ENCODE peak calls at places on chromosome 19, in nine cellular contexts. I, D, Z, B, W, S, K, G and T are unnamed samples.

GRCh38 chr19:42279148-42279901 is 10.3 kb downstream of the CIC start:
- DNase-seq in I (peak; percentile 72), W (no peak), K (no peak), D (no peak), B (no peak), Z (no peak), S (no peak), G (no peak), T (no peak)

GRCh38 chr19:53545271-53546065 is 7.5 kb downstream of the ZNF331 start:
- DNase-seq in Z (no peak), W (no peak), G (no peak), S (peak; percentile 80), K (no peak), B (no peak), I (no peak), D (no peak), T (no peak)

GRCh38 chr19:53903055-53903680 is 5.9 kb upstream of the CACNG7 start:
- DNase-seq in K (no peak), S (peak; percentile 30), W (no peak), I (no peak), B (no peak), D (no peak), G (no peak), Z (peak; percentile 52), T (no peak)

GRCh38 chr19:51600940-51601575 is 29.1 kb downstream of the SIGLEC5 start:
- DNase-seq in G (no peak), Z (no peak), D (no peak), S (no peak), B (no peak), W (no peak), I (no peak), K (no peak), T (no peak)

GRCh38 chr19:56705939-56706338 is 34.4 kb upstream of the ZNF835 start:
- DNase-seq in D (no peak), G (no peak), B (no peak), Z (no peak), S (no peak), K (no peak), W (no peak), I (no peak), T (no peak)

GRCh38 chr19:28495046-28495445 is 717.9 kb downstream of the UQCRFS1 start:
- DNase-seq in W (no peak), I (no peak), B (no peak), K (no peak), Z (no peak), D (no peak), G (no peak), S (no peak), T (no peak)

GRCh38 chr19:49847731-49848696 is 2.9 kb upstream of the PTOV1 start:
- DNase-seq in W (no peak), I (no peak), G (no peak), S (peak; percentile 91), Z (no peak), K (no peak), D (no peak), B (no peak), T (no peak)

GRCh38 chr19:40928859-40929258 is 46.8 kb upstream of the CYP2A7 start:
- DNase-seq in D (no peak), B (no peak), G (no peak), Z (no peak), K (no peak), S (no peak), I (no peak), W (no peak), T (no peak)

GRCh38 chr19:31146546-31147183 is 202.6 kb downstream of the TSHZ3 start:
- DNase-seq in B (no peak), D (no peak), G (no peak), Z (no peak), I (no peak), S (no peak), W (no peak), K (no peak), T (peak; percentile 68)

GRCh38 chr19:28715157-28715556 is 497.8 kb downstream of the UQCRFS1 start:
- DNase-seq in K (no peak), D (no peak), B (no peak), G (no peak), I (no peak), S (no peak), W (no peak), Z (no peak), T (no peak)

GRCh38 chr19:34960940-34961679 is 2.9 kb downstream of the ZNF792 start:
- DNase-seq in K (no peak), B (no peak), W (no peak), G (no peak), D (no peak), Z (no peak), I (no peak), S (no peak), T (peak; percentile 25)

DNA sequence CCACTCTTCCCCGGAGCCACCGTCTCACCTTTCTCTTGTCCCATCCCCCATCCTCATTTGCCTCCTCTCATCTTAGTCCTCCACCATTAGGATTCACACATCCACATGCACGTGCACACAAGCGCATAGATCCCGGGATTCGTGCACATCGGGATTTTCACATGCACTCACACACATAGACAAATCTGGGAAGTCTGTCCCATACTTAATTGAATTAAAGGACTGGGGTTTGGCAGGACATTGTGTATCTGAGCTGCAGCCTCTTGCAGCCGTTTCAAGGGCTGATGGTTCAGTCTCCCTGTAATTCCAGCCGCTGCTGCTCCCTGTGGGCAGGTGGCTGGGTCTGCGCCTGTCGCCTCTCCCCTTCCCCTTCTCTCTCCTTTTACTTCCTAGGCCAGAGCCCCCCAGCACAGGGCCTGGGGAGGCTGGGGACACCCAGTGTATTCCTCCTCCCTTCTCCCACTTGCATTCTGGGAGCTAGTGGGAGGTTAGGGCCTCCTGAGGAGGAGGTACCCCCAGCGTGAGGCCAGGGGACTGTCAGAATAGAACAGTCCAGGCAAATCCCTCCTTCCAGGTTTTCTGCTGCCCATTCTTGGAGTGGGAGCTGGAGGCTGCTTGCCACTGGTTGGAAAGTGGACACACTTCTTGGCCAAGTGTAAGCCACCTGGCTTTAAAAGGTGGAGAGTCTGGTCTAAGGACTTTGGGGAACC is 43.6 kb downstream of the LYL1 start:
- DNase-seq in S (no peak), I (no peak), W (no peak), G (no peak), B (no peak), K (no peak), D (peak; percentile 49), Z (no peak), T (no peak)
- TF ChIP-seq CTCF in S (no peak), I (no peak), W (no peak), G (no peak), B (no peak), K (no peak), D (no peak), Z (no peak), T (no peak)

GRCh38 chr19:2044709-2045500 is 6.1 kb downstream of the MKNK2 start:
- DNase-seq in G (no peak), S (no peak), W (no peak), D (no peak), K (no peak), I (no peak), Z (no peak), B (no peak), T (peak; percentile 84)

GRCh38 chr19:2047076-2047448 is 4.0 kb downstream of the MKNK2 start:
- DNase-seq in W (no peak), K (no peak), D (no peak), Z (no peak), G (no peak), I (no peak), B (no peak), S (no peak), T (no peak)

GRCh38 chr19:2046046-2046907 is 4.8 kb downstream of the MKNK2 start:
- DNase-seq in W (no peak), K (no peak), Z (no peak), S (no peak), D (no peak), B (no peak), G (no peak), I (peak; percentile 69), T (no peak)

GRCh38 chr19:2043864-2044708 is 7.0 kb downstream of the MKNK2 start:
- DNase-seq in K (no peak), Z (no peak), B (no peak), S (no peak), D (no peak), W (no peak), G (no peak), I (peak; percentile 77), T (peak; percentile 85)

GRCh38 chr19:2045501-2046045 is 5.5 kb downstream of the MKNK2 start:
- DNase-seq in W (peak; percentile 92), B (no peak), K (no peak), I (peak; percentile 66), D (no peak), S (no peak), G (no peak), Z (no peak), T (peak; percentile 24)
- TF ChIP-seq POLR2A in W (no peak), B (no peak), K (no peak), I (no peak), D (no peak), S (no peak), G (no peak), Z (no peak), T (no peak)

GRCh38 chr19:10549733-10550132 is 6.0 kb downstream of the ATG4D start:
- DNase-seq in B (no peak), I (no peak), W (no peak), G (no peak), K (no peak), D (no peak), Z (no peak), S (no peak), T (no peak)

GRCh38 chr19:10548746-10549276 is 5.1 kb downstream of the ATG4D start:
- DNase-seq in D (no peak), B (no peak), Z (no peak), W (no peak), S (no peak), I (no peak), G (no peak), K (no peak), T (no peak)

GRCh38 chr19:10552596-10553053 is 8.9 kb downstream of the ATG4D start:
- DNase-seq in W (no peak), Z (no peak), D (no peak), I (no peak), B (no peak), K (no peak), G (no peak), S (no peak), T (no peak)

GRCh38 chr19:10551698-10552301 is 8.1 kb downstream of the ATG4D start:
- DNase-seq in W (peak; percentile 32), Z (no peak), K (no peak), B (no peak), G (no peak), S (no peak), I (no peak), D (no peak), T (no peak)

GRCh38 chr19:10550336-10550735 is 6.6 kb downstream of the ATG4D start:
- DNase-seq in B (no peak), G (no peak), Z (no peak), W (no peak), D (no peak), K (no peak), S (no peak), I (no peak), T (no peak)
- H3K4me3 ChIP-seq in B (no peak overlapping the region), G (no peak overlapping the region), Z (no peak overlapping the region), W (no peak overlapping the region), D (no peak overlapping the region), K (no peak overlapping the region), S (no peak overlapping the region), I (no peak overlapping the region), T (no peak overlapping the region)

DNA sequence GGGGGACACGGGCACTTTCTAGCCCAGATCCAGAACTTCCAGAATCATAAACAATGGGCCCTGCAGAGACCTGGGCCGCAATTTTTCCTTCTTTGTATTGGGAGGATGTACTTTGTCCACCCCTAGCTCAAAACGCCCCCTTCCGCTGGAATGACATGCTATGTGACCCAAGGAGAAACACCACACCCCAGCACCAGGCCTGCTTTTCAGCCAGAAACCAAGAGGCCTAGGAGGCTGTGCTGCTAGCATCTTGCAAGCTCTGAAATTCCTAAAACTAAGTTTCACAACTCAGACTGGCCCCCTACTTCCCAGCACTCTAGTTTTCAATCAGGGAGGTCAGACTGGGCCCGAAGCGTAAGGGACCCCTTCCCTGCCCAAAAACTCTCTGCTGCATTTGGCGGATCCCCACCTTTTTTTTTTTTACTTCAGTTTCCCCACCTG is 538 bp downstream of the LSM4 start:
- DNase-seq in G (no peak), W (peak; percentile 55), D (no peak), S (peak; percentile 65), I (no peak), B (no peak), Z (peak; percentile 74), K (no peak), T (no peak)
- TF ChIP-seq CTCF in G (no peak), W (no peak), D (no peak), S (peak; percentile 28), I (no peak), B (no peak), Z (peak; percentile 73), K (peak; percentile 17), T (no peak)